ENCODE peak calls at places on chromosome 16, in four cellular contexts. R is PC-9, I is foreskin fibroblast, X is HFFc6. Y is an unnamed sample.

GRCh38 chr16:2468142-2468724 is 2.9 kb upstream of the NTN3 start:
- DNase-seq in R (peak; percentile 35), I (no peak), X (no peak), Y (peak; percentile 43)

GRCh38 chr16:4936991-4937781 is at the start of gene PPL:
- DNase-seq in R (peak; percentile 100), I (no peak), X (no peak), Y (peak; percentile 100)

GRCh38 chr16:49455991-49456745 is 82.6 kb downstream of the C16orf78 start:
- DNase-seq in R (no peak), I (no peak), X (no peak), Y (no peak)

GRCh38 chr16:70348991-70349390 is 2.3 kb downstream of the DDX19A start:
- DNase-seq in R (no peak), I (no peak), X (no peak), Y (no peak)

GRCh38 chr16:54077412-54077821 is 209.2 kb downstream of the IRX3 start:
- DNase-seq in R (peak; percentile 53), I (peak; percentile 41), X (peak; percentile 66), Y (no peak)

GRCh38 chr16:73060216-73060615 is 12.3 kb upstream of the ZFHX3 start:
- DNase-seq in R (no peak), I (no peak), X (no peak), Y (no peak)

GRCh38 chr16:73217654-73218053 is 169.7 kb upstream of the ZFHX3 start:
- DNase-seq in R (no peak), I (no peak), X (no peak), Y (no peak)

GRCh38 chr16:54421220-54421619 is 134.6 kb upstream of the IRX3 start:
- DNase-seq in R (no peak), I (no peak), X (no peak), Y (no peak)

GRCh38 chr16:59964232-59964924 is 1230.3 kb upstream of the GOT2 start:
- DNase-seq in R (no peak), I (no peak), X (no peak), Y (no peak)

GRCh38 chr16:71834291-71834690 is 11.5 kb upstream of the ATXN1L start:
- DNase-seq in R (no peak), I (no peak), X (no peak), Y (no peak)

GRCh38 chr16:49834496-49835009 is 21.4 kb downstream of the ZNF423 start:
- DNase-seq in R (no peak), I (no peak), X (no peak), Y (no peak)

GRCh38 chr16:67481561-67482259 is 753 bp upstream of the ATP6V0D1 start:
- DNase-seq in R (no peak), I (no peak), X (no peak), Y (peak; percentile 21)

GRCh38 chr16:2163211-2163881 is 7.8 kb downstream of the TRAF7 start:
- DNase-seq in R (peak; percentile 96), I (no peak), X (no peak), Y (peak; percentile 89)

GRCh38 chr16:52581530-52581929 is 34.6 kb upstream of the TOX3 start:
- DNase-seq in R (no peak), I (no peak), X (no peak), Y (peak; percentile 36)

GRCh38 chr16:57977418-57978069 is 6.6 kb upstream of the CNGB1 start:
- DNase-seq in R (no peak), I (no peak), X (no peak), Y (no peak)
- TF ChIP-seq CTCF in R (no peak), I (no peak), X (no peak), Y (no peak)

GRCh38 chr16:11253009-11253994 is 2.7 kb downstream of the SOCS1 start:
- DNase-seq in R (no peak), I (peak; percentile 64), X (peak; percentile 39), Y (no peak)
- TF ChIP-seq CTCF in R (no peak), I (no peak), X (no peak), Y (no peak)

GRCh38 chr16:31108794-31109558 is 790 bp downstream of the BCKDK start:
- DNase-seq in R (no peak), I (no peak), X (no peak), Y (no peak)

GRCh38 chr16:31110106-31111034 is 2.2 kb downstream of the BCKDK start:
- DNase-seq in R (no peak), I (no peak), X (no peak), Y (no peak)

GRCh38 chr16:31108035-31108793 is at the start of gene BCKDK:
- DNase-seq in R (peak; percentile 68), I (peak; percentile 77), X (peak; percentile 54), Y (peak; percentile 76)

GRCh38 chr16:31107465-31107867 is 720 bp upstream of the BCKDK start:
- DNase-seq in R (no peak), I (no peak), X (no peak), Y (no peak)

GRCh38 chr16:31109622-31110021 is 1.4 kb downstream of the BCKDK start:
- DNase-seq in R (no peak), I (no peak), X (no peak), Y (no peak)
- TF ChIP-seq CTCF in R (no peak), I (no peak), X (no peak), Y (no peak)

DNA sequence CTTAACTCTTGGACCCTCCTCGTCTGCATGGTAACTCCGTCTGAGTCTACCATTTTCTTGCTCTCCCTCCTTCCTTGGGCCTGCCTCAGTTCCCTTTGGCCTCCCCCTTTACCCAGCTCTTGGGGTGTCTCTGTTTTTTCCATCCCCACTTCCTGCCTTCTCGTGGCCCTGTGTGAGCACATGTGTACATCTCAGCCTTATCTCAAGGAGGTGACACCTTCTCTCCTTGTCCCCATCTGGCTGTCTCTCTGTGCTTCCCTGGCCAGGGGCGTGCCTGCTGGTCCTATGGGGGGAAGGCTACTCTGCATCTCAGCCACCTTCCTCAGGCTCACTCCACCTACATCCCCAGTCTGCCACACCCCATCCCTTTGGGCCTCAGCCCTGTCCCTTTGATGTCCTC is 6.6 kb downstream of the CTF1 start:
- DNase-seq in R (no peak), I (no peak), X (no peak), Y (no peak)
- TF ChIP-seq CTCF in R (no peak), I (no peak), X (no peak), Y (no peak)

GRCh38 chr16:85139888-85140339 is 27.6 kb upstream of the CIBAR2 start:
- DNase-seq in R (no peak), I (no peak), X (no peak), Y (no peak)

GRCh38 chr16:85142771-85143211 is 30.5 kb upstream of the CIBAR2 start:
- DNase-seq in R (no peak), I (no peak), X (no peak), Y (no peak)

GRCh38 chr16:85142129-85142513 is 29.8 kb upstream of the CIBAR2 start:
- DNase-seq in R (no peak), I (no peak), X (no peak), Y (no peak)

GRCh38 chr16:85140455-85141012 is 28.3 kb upstream of the CIBAR2 start:
- DNase-seq in R (no peak), I (no peak), X (no peak), Y (no peak)

DNA sequence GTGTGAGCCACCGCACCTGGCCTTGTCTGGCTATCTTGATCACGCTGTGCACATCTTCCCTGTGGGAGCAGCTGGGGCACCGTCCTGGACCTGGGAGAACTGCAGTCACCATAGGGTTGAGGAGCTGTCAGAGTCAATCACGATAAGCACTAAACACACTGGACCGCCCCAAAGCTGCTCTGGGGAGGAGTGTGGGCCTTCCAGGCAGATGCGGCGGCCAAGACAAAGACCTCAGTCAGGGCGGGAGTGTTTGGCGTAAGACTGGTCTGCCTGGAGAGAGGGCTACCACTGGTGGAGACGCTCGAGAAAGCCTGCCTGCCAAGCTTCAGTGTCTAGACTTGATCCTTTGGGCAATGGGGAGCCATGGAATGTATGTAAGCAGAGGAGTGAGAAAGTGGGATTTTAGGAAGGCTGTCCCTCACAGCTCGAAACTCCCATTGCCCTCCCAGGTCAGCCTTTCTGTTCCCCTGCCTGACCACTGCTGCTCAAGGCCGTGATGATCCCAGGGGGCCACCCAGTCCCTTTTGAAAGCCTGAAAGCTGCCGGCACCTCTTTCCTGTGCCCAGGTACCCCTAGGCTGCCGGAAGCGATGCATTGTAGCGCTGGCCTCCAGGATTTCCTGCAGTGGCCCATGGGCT is 29.3 kb upstream of the CIBAR2 start:
- DNase-seq in R (no peak), I (no peak), X (no peak), Y (no peak)
- TF ChIP-seq CTCF in R (no peak), I (no peak), X (no peak), Y (no peak)

DNA sequence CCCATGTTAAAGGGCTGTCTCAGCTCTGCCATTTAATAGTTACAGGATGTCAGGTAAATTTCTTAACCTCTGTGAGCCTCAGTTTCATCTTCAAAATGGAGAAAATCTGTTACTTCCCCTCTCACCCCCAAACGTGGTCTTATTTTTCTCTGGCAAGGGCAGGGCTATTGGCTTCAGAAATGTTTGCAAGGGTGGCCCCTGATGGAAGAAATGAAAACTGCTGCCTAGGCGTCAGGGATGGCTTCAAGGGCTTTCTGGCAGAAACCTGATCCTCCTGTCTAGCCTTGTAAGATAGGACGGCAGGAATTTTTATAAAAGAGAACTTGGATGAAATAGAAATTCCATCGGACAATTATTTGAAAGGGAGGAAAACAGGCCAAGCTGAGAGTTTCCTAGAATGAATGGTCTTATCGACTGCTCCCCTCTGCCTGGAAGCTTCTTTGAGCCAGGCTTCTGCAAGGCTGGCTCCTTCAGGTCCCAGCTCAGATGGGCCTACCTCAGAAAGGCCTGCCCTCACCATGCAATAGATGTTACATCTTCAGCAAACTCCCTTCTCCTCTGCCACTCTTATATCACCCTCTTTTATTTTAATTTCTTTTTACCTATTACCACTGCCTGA is 43.0 kb upstream of the TANGO6 start:
- DNase-seq in R (peak; percentile 83), I (peak; percentile 37), X (peak; percentile 77), Y (peak; percentile 87)
- TF ChIP-seq CTCF in R (peak; percentile 81), I (peak; percentile 89), X (peak; percentile 76), Y (peak; percentile 83)

Y was measured in Calu3.